ENCODE peak calls at places on chromosome 20, in eight cellular contexts. V is psoas muscle, N is thoracic aorta, X is HCT116, C is right cardiac atrium, Y is ascending aorta, Z is sigmoid colon, P is breast epithelium. B is an unnamed sample.

GRCh38 chr20:9996944-9997343 is 37.8 kb upstream of the ANKEF1 start:
- DNase-seq in V (no peak), N (no peak), X (no peak), C (no peak), Y (no peak), Z (no peak), P (no peak), B (no peak)

GRCh38 chr20:33882481-33882880 is 71.3 kb downstream of the CHMP4B start:
- DNase-seq in V (no peak), N (no peak), X (no peak), C (no peak), Y (no peak), Z (no peak), P (no peak), B (no peak)

GRCh38 chr20:12715371-12715770 is 293.4 kb upstream of the SPTLC3 start:
- DNase-seq in V (no peak), N (no peak), X (no peak), C (no peak), Y (no peak), Z (no peak), P (no peak), B (no peak)

GRCh38 chr20:61026731-61027130 is 225.3 kb upstream of the CDH4 start:
- DNase-seq in V (no peak), N (no peak), X (no peak), C (no peak), Y (no peak), Z (no peak), P (no peak), B (no peak)

GRCh38 chr20:17843246-17844132 is 125.1 kb downstream of the SNX5 start:
- DNase-seq in V (no peak), N (peak; percentile 47), X (peak; percentile 88), C (peak; percentile 84), Y (peak; percentile 93), Z (peak; percentile 76), P (no peak), B (no peak)

GRCh38 chr20:32763202-32763999 is 1.2 kb downstream of the DNMT3B start:
- DNase-seq in V (no peak), N (no peak), X (no peak), C (no peak), Y (no peak), Z (no peak), P (no peak), B (peak; percentile 80)

GRCh38 chr20:44938637-44939036 is 21.6 kb downstream of the TOMM34 start:
- DNase-seq in V (no peak), N (no peak), X (no peak), C (no peak), Y (no peak), Z (no peak), P (no peak), B (no peak)

GRCh38 chr20:24911461-24911860 is 37.6 kb upstream of the CST7 start:
- DNase-seq in V (no peak), N (no peak), X (no peak), C (no peak), Y (no peak), Z (no peak), P (no peak), B (no peak)

DNA sequence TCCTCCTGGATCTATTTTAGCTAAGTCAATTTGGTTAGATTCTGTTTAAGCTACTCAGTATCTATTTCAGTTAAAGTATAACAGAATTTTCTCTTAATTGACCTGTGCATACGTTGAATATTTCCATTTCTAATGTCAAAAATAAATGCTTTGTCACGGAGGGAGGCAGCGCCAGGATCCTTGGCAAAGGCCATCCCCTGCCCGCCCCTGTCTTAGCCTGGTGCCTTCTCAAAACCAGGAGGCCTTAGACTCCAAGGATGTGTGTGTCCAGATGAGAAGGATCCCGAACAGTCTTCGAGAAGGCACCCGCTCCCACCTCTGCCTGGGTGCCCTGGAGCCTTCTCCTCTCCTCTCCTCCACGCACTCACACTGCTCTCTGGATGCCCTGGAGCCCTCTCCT is 22.4 kb downstream of the TCFL5 start:
- DNase-seq in V (no peak), N (no peak), X (no peak), C (no peak), Y (no peak), Z (no peak), P (no peak), B (no peak)
- H3K4me1 ChIP-seq in V (no peaks in the 10 kb centered on the region), N (no peaks in the 10 kb centered on the region), X (no peaks in the 10 kb centered on the region), C (no peaks in the 10 kb centered on the region), Y (no peaks in the 10 kb centered on the region), Z (no peaks in the 10 kb centered on the region), P (no peaks in the 10 kb centered on the region), B (peaks cover 26% of the 10 kb centered on the region)

DNA sequence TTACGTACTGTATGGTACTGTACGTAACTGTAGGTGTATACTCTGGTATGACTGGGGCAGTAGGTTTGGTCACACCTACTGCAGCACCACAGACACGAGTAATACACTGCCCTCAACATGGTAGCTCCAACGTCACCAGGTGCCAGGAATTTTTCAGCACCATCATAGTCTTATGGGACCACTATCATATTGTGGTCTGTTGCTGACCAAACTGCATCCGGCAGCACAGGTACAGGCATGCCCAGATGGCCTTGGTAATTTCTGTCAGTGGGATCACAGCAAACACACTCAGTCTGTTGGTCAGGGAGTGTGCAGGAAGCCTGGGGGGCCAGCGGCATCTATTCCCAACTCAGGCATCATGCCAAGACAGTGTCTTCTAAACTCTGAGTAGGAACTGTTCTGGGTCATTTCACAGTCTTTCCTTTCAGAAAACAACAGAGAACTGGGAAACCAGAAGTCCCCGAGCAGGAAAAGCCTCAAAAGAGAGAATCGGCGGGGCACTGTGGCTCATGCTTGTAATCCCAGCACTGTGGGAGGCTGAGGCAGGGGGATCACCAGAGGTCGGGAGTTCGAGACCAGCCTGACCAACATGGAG is 5.8 kb downstream of the YTHDF1 start:
- DNase-seq in V (no peak), N (no peak), X (no peak), C (no peak), Y (no peak), Z (no peak), P (no peak), B (no peak)
- H3K4me1 ChIP-seq in V (peaks cover 62% of the 10 kb centered on the region), N (peaks cover 45% of the 10 kb centered on the region), X (peaks cover 8% of the 10 kb centered on the region), C (peaks cover 6% of the 10 kb centered on the region), Y (peaks cover 11% of the 10 kb centered on the region), Z (peaks cover 46% of the 10 kb centered on the region), P (no peaks in the 10 kb centered on the region), B (peaks cover 44% of the 10 kb centered on the region)

GRCh38 chr20:48738399-48739304 is 89.1 kb downstream of the PREX1 start:
- DNase-seq in V (no peak), N (no peak), X (no peak), C (no peak), Y (no peak), Z (peak; percentile 25), P (no peak), B (no peak)

GRCh38 chr20:48740714-48741113 is 87.1 kb downstream of the PREX1 start:
- DNase-seq in V (no peak), N (no peak), X (no peak), C (no peak), Y (no peak), Z (no peak), P (no peak), B (no peak)

GRCh38 chr20:48738094-48738398 is 89.8 kb downstream of the PREX1 start:
- DNase-seq in V (no peak), N (no peak), X (no peak), C (no peak), Y (no peak), Z (no peak), P (no peak), B (no peak)

GRCh38 chr20:48740269-48740603 is 87.6 kb downstream of the PREX1 start:
- DNase-seq in V (no peak), N (no peak), X (no peak), C (no peak), Y (no peak), Z (no peak), P (no peak), B (no peak)

DNA sequence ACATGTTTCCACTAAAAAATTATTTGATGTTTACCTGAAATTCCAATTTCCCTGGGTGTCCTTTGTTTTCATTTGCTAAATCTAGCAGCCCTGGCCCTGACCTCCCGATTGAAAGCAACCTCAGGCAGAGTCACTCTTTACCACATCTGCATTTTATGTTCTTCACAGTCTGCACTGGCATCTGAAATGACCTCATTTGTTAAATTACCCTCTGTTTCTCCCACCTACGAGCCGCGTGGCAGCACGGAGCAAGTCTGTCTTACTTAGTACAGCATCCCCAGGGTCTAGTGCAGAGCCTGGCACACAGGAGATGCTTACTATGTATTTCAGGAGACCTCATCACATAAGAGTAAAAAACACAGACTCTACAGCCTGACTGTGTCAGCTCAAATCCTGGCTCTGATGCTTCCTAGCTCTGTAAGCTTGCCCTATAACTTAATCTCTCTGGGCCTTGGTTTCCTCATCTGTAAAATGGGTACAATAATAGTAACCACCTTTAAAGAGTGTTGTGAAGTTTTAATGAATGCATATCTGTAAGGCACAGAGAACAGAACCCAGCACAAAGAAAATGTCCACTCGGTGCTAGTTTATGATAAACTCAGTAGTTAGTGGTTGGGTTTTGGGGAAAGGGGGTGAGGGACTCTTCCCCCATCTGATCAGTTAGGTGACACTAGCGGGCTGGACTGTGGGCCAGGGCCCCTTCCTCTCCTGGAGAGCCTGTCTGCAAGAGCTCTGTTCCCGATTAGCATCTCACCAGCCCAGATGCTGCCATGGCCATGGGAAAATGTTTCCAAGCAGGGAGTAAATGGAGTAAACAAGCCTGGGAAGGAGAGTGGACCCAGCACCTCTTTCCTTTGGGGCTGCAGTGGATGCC is 88.2 kb downstream of the PREX1 start:
- DNase-seq in V (no peak), N (no peak), X (no peak), C (no peak), Y (no peak), Z (no peak), P (no peak), B (no peak)
- H3K4me1 ChIP-seq in V (peaks cover 8% of the 10 kb centered on the region), N (peaks cover 28% of the 10 kb centered on the region), X (no peaks in the 10 kb centered on the region), C (peaks cover 11% of the 10 kb centered on the region), Y (peaks cover 26% of the 10 kb centered on the region), Z (peaks cover 12% of the 10 kb centered on the region), P (no peaks in the 10 kb centered on the region), B (peaks cover 56% of the 10 kb centered on the region)

GRCh38 chr20:57808266-57808866 is 98.6 kb upstream of the PMEPA1 start:
- DNase-seq in V (no peak), N (no peak), X (no peak), C (no peak), Y (no peak), Z (no peak), P (no peak), B (peak; percentile 53)

GRCh38 chr20:57809661-57810172 is 99.9 kb upstream of the PMEPA1 start:
- DNase-seq in V (no peak), N (no peak), X (no peak), C (peak; percentile 37), Y (no peak), Z (peak; percentile 69), P (peak; percentile 65), B (peak; percentile 63)

GRCh38 chr20:57809149-57809548 is 99.3 kb upstream of the PMEPA1 start:
- DNase-seq in V (no peak), N (no peak), X (no peak), C (no peak), Y (no peak), Z (no peak), P (no peak), B (no peak)

GRCh38 chr20:57811373-57812020 is 101.7 kb upstream of the PMEPA1 start:
- DNase-seq in V (no peak), N (no peak), X (no peak), C (peak; percentile 63), Y (no peak), Z (peak; percentile 58), P (no peak), B (peak; percentile 31)

DNA sequence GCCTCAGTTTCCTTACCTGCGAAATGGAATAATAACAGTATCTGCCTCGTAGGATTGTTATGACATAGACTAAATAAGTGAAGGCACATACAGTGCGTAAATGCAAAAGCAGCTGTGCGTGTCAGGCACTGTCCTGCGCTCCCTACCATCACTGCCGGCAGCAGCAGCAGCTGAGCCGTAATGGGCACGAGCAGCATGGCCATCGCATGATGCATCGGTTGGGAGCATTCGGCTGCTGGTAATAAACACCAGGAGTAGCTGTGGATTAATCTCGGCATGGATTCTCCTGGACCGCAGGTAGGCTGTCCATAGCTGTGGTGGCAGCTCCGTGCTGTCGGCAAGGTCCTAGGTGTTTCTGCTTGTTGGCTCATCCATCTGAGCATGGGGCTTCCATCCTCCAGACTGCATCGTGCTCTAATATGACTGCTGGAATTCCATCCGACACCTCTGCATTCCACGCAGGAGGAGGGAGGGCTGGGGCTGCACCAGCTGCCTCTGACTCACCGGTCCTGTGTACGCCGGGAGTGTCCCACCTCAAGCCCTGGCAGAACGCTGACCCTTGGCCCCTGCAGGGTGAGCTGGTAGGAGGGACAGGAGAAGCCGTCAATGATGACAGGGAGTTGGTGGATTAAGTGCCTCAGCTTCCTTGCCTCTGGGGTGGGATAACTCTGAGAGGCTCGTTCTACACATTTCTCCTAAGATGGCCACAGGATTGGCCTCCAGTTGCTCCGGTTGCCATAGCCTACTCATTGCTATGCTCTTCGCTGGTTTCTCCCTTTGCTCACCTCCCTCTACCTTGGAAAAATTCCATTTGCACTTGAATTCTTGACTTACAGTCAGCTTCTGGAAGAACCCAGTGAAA is 100.9 kb upstream of the PMEPA1 start:
- DNase-seq in V (no peak), N (no peak), X (no peak), C (peak; percentile 45), Y (no peak), Z (peak; percentile 58), P (no peak), B (peak; percentile 64)
- H3K4me1 ChIP-seq in V (peaks cover 12% of the 10 kb centered on the region), N (peaks cover 2% of the 10 kb centered on the region), X (no peaks in the 10 kb centered on the region), C (peaks cover 3% of the 10 kb centered on the region), Y (no peaks in the 10 kb centered on the region), Z (peaks cover 40% of the 10 kb centered on the region), P (no peaks in the 10 kb centered on the region), B (no peaks in the 10 kb centered on the region)

B was measured in spleen.